ENCODE peak calls at places on chromosomes 12 and 14, in four cellular contexts. K, V, M and L are unnamed samples.

GRCh38 chr12:114700392-114701103 is 16.6 kb upstream of the TBX3 start:
- DNase-seq in M (peak), K (no peak), V (peak), L (no peak)

GRCh38 chr14:76136476-76137160 is 15.1 kb upstream of the GPATCH2L start:
- DNase-seq in K (no peak), V (no peak), M (no peak), L (no peak)

GRCh38 chr12:67630373-67631088 is 18.0 kb upstream of the DYRK2 start:
- DNase-seq in K (no peak), M (peak), V (peak), L (no peak)

GRCh38 chr14:31977001-31977556 is 100.0 kb upstream of the ARHGAP5 start:
- DNase-seq in K (no peak), M (no peak), V (no peak), L (no peak)

GRCh38 chr14:93772263-93772662 is 16.0 kb downstream of the PRIMA1 start:
- DNase-seq in K (no peak), V (no peak), M (no peak), L (peak)

GRCh38 chr12:75720807-75721206 is 209.4 kb upstream of the KRR1 start:
- DNase-seq in V (no peak), M (no peak), K (peak), L (no peak)

GRCh38 chr14:68541128-68541896 is 251.6 kb downstream of the ZFP36L1 start:
- DNase-seq in M (no peak), V (no peak), K (no peak), L (no peak)

GRCh38 chr12:9340422-9341259 is 132.4 kb upstream of the PZP start:
- DNase-seq in V (peak), K (no peak), M (no peak), L (no peak)

GRCh38 chr14:93185333-93185688 is 194 bp downstream of the LYSET start:
- DNase-seq in M (no peak), V (no peak), K (no peak), L (no peak)

GRCh38 chr14:95240859-95241813 is 78.6 kb downstream of the CLMN start:
- DNase-seq in V (no peak), K (no peak), M (no peak), L (no peak)

GRCh38 chr12:123907726-123908476 is 64.7 kb downstream of the CCDC92 start:
- DNase-seq in V (peak), M (peak), K (no peak), L (no peak)

GRCh38 chr12:104279164-104279563 is 24.4 kb upstream of the EID3 start:
- DNase-seq in V (no peak), M (no peak), K (peak), L (no peak)
- H3K4me3 ChIP-seq in V (no peak), M (no peak), K (peak), L (peak)

GRCh38 chr14:28784262-28785021 is 17.9 kb downstream of the FOXG1 start:
- DNase-seq in M (no peak), V (no peak), K (no peak), L (no peak)
- H3K27ac ChIP-seq in M (no peak), V (no peak), K (no peak), L (no peak)

DNA sequence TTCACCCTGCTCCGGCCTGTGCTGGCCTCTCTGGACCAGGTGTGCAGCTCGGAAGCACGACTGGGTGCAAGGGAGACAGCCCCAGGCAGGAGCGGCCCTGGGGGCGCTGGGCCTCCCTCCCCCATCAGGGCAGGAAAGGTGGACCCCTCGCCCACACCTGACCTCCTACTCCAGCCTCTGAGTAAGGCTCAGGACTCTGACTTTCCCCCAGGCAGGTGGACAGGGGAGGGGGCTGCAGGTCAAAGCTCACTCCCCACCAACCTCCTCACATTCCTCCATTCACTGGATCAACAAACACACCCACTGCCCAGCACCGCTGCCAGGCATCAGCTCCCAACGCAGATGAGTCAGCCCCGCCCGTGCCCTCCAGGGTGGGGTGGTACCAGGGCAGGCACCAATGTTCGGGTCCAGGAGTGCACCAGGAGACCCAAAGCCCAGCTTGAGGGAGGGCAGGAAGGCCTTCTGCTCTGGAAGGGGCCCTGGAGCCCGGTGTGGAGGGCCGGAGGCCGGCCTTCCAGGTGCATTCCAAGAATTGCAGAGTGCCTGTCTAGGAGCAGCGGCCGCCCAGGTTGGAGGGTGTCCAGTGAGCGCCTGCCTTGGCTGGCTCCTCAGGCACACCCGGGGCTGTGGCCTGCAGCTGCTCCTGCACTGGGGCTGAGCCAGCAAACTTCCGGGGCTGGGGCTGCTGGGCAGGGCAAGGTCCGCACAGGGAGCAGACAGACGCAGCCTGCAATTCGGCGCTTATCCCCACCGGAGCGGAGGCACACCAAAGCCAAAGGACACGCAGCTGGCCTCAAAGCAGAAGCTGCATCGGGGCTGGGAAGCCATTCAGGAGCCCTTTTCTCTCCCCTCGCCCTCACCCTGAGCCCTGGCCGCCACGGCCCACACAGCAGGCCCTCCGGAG is 1.6 kb upstream of the INF2 start:
- DNase-seq in V (peak), K (peak), M (peak), L (no peak)
- H3K4me3 ChIP-seq in V (no peak), K (peak), M (no peak), L (peak)

DNA sequence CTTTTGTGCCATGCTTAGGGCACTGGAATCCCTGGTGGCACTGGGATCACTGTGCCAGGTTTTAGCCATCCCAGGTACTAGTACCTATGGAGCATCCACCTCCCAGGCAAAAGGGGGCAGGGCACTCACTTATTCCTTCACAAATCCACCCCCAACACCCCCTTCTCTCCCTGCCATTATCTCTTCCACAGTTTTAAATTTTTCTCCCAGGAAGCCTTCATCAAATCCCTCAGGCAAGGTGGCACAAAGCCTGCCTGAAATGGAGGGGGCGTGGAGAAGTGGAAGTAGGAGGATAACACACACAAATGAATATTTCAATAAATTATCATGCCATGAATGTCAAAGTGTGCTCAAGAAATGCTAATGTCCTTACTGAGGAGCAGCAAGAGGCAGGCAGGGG is 4.7 kb upstream of the CHST11 start:
- DNase-seq in V (no peak), K (no peak), M (no peak), L (no peak)
- H3K27ac ChIP-seq in V (no peak), K (no peak), M (no peak), L (no peak)

DNA sequence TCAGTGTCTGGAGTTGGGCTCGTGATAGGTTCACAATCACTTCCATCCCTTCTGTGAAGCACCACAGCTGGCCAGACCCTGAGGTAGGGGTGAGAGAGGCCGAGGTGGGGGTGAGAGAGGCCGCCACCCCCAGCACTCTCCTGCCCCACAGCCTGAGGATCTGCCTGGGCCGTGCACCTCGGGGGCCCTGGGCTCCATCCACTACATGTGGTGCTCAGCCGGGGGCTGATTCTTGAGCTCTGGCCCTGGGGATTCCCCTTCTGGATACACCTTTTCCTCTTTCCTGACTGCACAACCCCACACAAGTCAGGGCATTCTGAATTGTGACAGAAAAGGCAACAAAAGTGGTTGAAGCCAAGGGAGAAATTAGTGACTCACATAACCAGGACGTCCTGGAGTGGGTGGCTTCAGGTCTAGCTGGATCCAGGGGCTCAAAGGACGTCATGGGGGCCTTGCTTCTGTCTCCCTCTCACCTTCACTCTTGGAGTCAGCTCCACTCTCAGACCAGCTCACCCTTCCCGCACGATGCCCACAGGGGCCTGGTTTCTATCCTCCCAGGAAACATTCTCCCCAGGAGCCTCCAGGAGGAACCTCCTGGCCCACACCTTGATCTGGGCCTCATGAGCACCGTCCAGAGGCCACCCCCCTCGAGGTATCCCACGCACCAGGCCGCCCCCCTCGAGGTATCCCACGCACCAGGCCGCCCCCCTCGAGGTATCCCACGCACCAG is 12.1 kb upstream of the FBRSL1 start:
- DNase-seq in V (no peak), M (peak), K (no peak), L (no peak)
- H3K4me3 ChIP-seq in V (no peak), M (no peak), K (no peak), L (no peak)

GRCh38 chr12:45879363-45879895 is 110.9 kb downstream of the SCAF11 start:
- DNase-seq in V (no peak), K (no peak), M (no peak), L (no peak)
- H3K27ac ChIP-seq in V (peak), K (no peak), M (peak), L (no peak)

DNA sequence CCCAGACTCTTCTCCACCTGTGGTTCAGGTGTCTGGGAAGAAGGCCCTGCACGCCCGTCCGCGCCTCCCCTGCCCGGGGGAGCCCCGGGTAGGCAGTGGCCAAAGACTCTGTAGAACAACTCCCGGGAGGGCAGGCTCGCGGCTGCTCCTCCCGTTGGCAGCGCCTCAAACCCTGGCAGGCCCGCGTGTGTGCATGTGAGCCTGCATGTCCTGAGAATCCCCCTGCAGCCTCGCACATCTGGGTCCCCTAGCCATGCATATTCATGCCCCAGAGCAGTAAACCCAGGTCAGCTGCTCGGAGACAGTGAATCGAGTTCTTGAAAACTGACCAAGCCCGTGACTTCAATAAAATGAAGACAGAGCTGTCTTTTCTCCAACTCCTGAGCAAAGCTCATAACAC is 165.9 kb downstream of the MON2 start:
- DNase-seq in M (peak), V (peak), K (no peak), L (no peak)
- H3K4me3 ChIP-seq in M (peak), V (peak), K (peak), L (peak)